ENCODE peak calls at places on chromosomes 3 and 15, in nine cellular contexts. One of them, this sample, is unnamed. For H3K9me3 and H3K4me1, the result is how much of the 10 kb centered on the place peaks cover.

GRCh38 chr3:184237772-184238171 is 8.4 kb downstream of the VWA5B2 start:
- DNase-seq in heart left ventricle: no peak
- DNase-seq in sigmoid colon: no peak
- DNase-seq in spleen: no peak
- DNase-seq in H1: no peak
- DNase-seq in K562: no peak
- DNase-seq in PC-9: no peak
- DNase-seq in hepatocyte: no peak
- DNase-seq in RWPE2: no peak
- DNase-seq in this sample: no peak

GRCh38 chr3:39189648-39190269 is 2.6 kb downstream of the XIRP1 start:
- DNase-seq in heart left ventricle: peak
- DNase-seq in sigmoid colon: peak
- DNase-seq in spleen: no peak
- DNase-seq in H1: no peak
- DNase-seq in K562: peak
- DNase-seq in PC-9: peak
- DNase-seq in hepatocyte: peak
- DNase-seq in RWPE2: no peak
- DNase-seq in this sample: peak

GRCh38 chr3:176799675-176800074 is 397.6 kb downstream of the TBL1XR1 start:
- DNase-seq in heart left ventricle: no peak
- DNase-seq in sigmoid colon: no peak
- DNase-seq in spleen: no peak
- DNase-seq in H1: no peak
- DNase-seq in K562: no peak
- DNase-seq in PC-9: peak
- DNase-seq in hepatocyte: no peak
- DNase-seq in RWPE2: no peak
- DNase-seq in this sample: no peak

GRCh38 chr3:74630602-74631001 is 16.1 kb upstream of the CNTN3 start:
- DNase-seq in heart left ventricle: no peak
- DNase-seq in sigmoid colon: no peak
- DNase-seq in spleen: no peak
- DNase-seq in H1: no peak
- DNase-seq in K562: no peak
- DNase-seq in PC-9: no peak
- DNase-seq in hepatocyte: peak
- DNase-seq in RWPE2: no peak
- DNase-seq in this sample: no peak

GRCh38 chr15:68609618-68610017 is 30.8 kb downstream of the CORO2B start:
- DNase-seq in heart left ventricle: peak
- DNase-seq in sigmoid colon: peak
- DNase-seq in spleen: no peak
- DNase-seq in H1: no peak
- DNase-seq in K562: no peak
- DNase-seq in PC-9: no peak
- DNase-seq in hepatocyte: no peak
- DNase-seq in RWPE2: no peak
- DNase-seq in this sample: no peak

GRCh38 chr3:179063945-179064560 is 7.6 kb downstream of the ZMAT3 start:
- DNase-seq in heart left ventricle: no peak
- DNase-seq in sigmoid colon: no peak
- DNase-seq in spleen: no peak
- DNase-seq in H1: no peak
- DNase-seq in K562: no peak
- DNase-seq in PC-9: no peak
- DNase-seq in hepatocyte: no peak
- DNase-seq in RWPE2: no peak
- DNase-seq in this sample: peak

GRCh38 chr3:23761440-23761896 is 44.3 kb upstream of the UBE2E1 start:
- DNase-seq in heart left ventricle: no peak
- DNase-seq in sigmoid colon: no peak
- DNase-seq in spleen: no peak
- DNase-seq in H1: no peak
- DNase-seq in K562: peak
- DNase-seq in PC-9: no peak
- DNase-seq in hepatocyte: peak
- DNase-seq in RWPE2: no peak
- DNase-seq in this sample: no peak

GRCh38 chr15:70063284-70063991 is 34.3 kb downstream of the TLE3 start:
- DNase-seq in heart left ventricle: no peak
- DNase-seq in sigmoid colon: no peak
- DNase-seq in spleen: peak
- DNase-seq in H1: no peak
- DNase-seq in K562: no peak
- DNase-seq in PC-9: no peak
- DNase-seq in hepatocyte: peak
- DNase-seq in RWPE2: no peak
- DNase-seq in this sample: no peak

GRCh38 chr15:101394056-101394630 is 95.4 kb downstream of the PCSK6 start:
- DNase-seq in heart left ventricle: no peak
- DNase-seq in sigmoid colon: no peak
- DNase-seq in spleen: no peak
- DNase-seq in H1: no peak
- DNase-seq in K562: no peak
- DNase-seq in PC-9: no peak
- DNase-seq in hepatocyte: no peak
- DNase-seq in RWPE2: no peak
- DNase-seq in this sample: no peak

GRCh38 chr3:56309465-56309864 is 158.8 kb downstream of the ERC2 start:
- DNase-seq in heart left ventricle: no peak
- DNase-seq in sigmoid colon: no peak
- DNase-seq in spleen: no peak
- DNase-seq in H1: no peak
- DNase-seq in K562: no peak
- DNase-seq in PC-9: no peak
- DNase-seq in hepatocyte: no peak
- DNase-seq in RWPE2: no peak
- DNase-seq in this sample: no peak

GRCh38 chr15:87500240-87500639 is 756.3 kb downstream of the NTRK3 start:
- DNase-seq in heart left ventricle: no peak
- DNase-seq in sigmoid colon: no peak
- DNase-seq in spleen: no peak
- DNase-seq in H1: no peak
- DNase-seq in K562: no peak
- DNase-seq in PC-9: no peak
- DNase-seq in hepatocyte: no peak
- DNase-seq in RWPE2: no peak
- DNase-seq in this sample: no peak

GRCh38 chr3:34292605-34293300 is 494.3 kb downstream of the PDCD6IP start:
- DNase-seq in heart left ventricle: no peak
- DNase-seq in sigmoid colon: no peak
- DNase-seq in spleen: no peak
- DNase-seq in H1: no peak
- DNase-seq in K562: no peak
- DNase-seq in PC-9: no peak
- DNase-seq in hepatocyte: no peak
- DNase-seq in RWPE2: no peak
- DNase-seq in this sample: no peak

GRCh38 chr3:197174927-197175326 is 123.5 kb downstream of the DLG1 start:
- DNase-seq in heart left ventricle: no peak
- DNase-seq in sigmoid colon: no peak
- DNase-seq in spleen: no peak
- DNase-seq in H1: no peak
- DNase-seq in K562: no peak
- DNase-seq in PC-9: no peak
- DNase-seq in hepatocyte: no peak
- DNase-seq in RWPE2: no peak
- DNase-seq in this sample: no peak

GRCh38 chr15:56608140-56608778 is 125.0 kb downstream of the ZNF280D start:
- DNase-seq in heart left ventricle: no peak
- DNase-seq in sigmoid colon: no peak
- DNase-seq in spleen: no peak
- DNase-seq in H1: no peak
- DNase-seq in K562: no peak
- DNase-seq in PC-9: no peak
- DNase-seq in hepatocyte: no peak
- DNase-seq in RWPE2: no peak
- DNase-seq in this sample: no peak

GRCh38 chr15:72782274-72782992 is 1.1 kb downstream of the ADPGK start:
- DNase-seq in heart left ventricle: no peak
- DNase-seq in sigmoid colon: no peak
- DNase-seq in spleen: no peak
- DNase-seq in H1: no peak
- DNase-seq in K562: peak
- DNase-seq in PC-9: no peak
- DNase-seq in hepatocyte: peak
- DNase-seq in RWPE2: no peak
- DNase-seq in this sample: no peak

GRCh38 chr3:32569540-32570425 is 875 bp downstream of the DYNC1LI1 start:
- DNase-seq in heart left ventricle: peak
- DNase-seq in sigmoid colon: peak
- DNase-seq in spleen: peak
- DNase-seq in H1: peak
- DNase-seq in K562: peak
- DNase-seq in PC-9: peak
- DNase-seq in hepatocyte: peak
- DNase-seq in RWPE2: peak
- DNase-seq in this sample: peak

GRCh38 chr3:134134240-134134639 is 104.5 kb upstream of the SLCO2A1 start:
- DNase-seq in heart left ventricle: no peak
- DNase-seq in sigmoid colon: no peak
- DNase-seq in spleen: no peak
- DNase-seq in H1: no peak
- DNase-seq in K562: no peak
- DNase-seq in PC-9: no peak
- DNase-seq in hepatocyte: peak
- DNase-seq in RWPE2: no peak
- DNase-seq in this sample: no peak

GRCh38 chr15:57432141-57432701 is 55.9 kb downstream of the CGNL1 start:
- DNase-seq in heart left ventricle: no peak
- DNase-seq in sigmoid colon: no peak
- DNase-seq in spleen: no peak
- DNase-seq in H1: peak
- DNase-seq in K562: no peak
- DNase-seq in PC-9: no peak
- DNase-seq in hepatocyte: no peak
- DNase-seq in RWPE2: no peak
- DNase-seq in this sample: no peak

GRCh38 chr3:46895204-46895660 is 17.7 kb downstream of the PTH1R start:
- DNase-seq in heart left ventricle: peak
- DNase-seq in sigmoid colon: peak
- DNase-seq in spleen: peak
- DNase-seq in H1: no peak
- DNase-seq in K562: peak
- DNase-seq in PC-9: no peak
- DNase-seq in hepatocyte: peak
- DNase-seq in RWPE2: no peak
- DNase-seq in this sample: peak

GRCh38 chr3:30518201-30518864 is 88.1 kb upstream of the TGFBR2 start:
- DNase-seq in heart left ventricle: peak
- DNase-seq in sigmoid colon: peak
- DNase-seq in spleen: no peak
- DNase-seq in H1: no peak
- DNase-seq in K562: no peak
- DNase-seq in PC-9: no peak
- DNase-seq in hepatocyte: peak
- DNase-seq in RWPE2: no peak
- DNase-seq in this sample: no peak

GRCh38 chr15:26838742-26839460 is 28.0 kb upstream of the GABRA5 start:
- DNase-seq in heart left ventricle: no peak
- DNase-seq in sigmoid colon: no peak
- DNase-seq in spleen: no peak
- DNase-seq in H1: peak
- DNase-seq in K562: peak
- DNase-seq in PC-9: no peak
- DNase-seq in hepatocyte: peak
- DNase-seq in RWPE2: no peak
- DNase-seq in this sample: peak

GRCh38 chr3:190721330-190721729 is 141.2 kb downstream of the GMNC start:
- DNase-seq in heart left ventricle: no peak
- DNase-seq in sigmoid colon: no peak
- DNase-seq in spleen: no peak
- DNase-seq in H1: no peak
- DNase-seq in K562: no peak
- DNase-seq in PC-9: no peak
- DNase-seq in hepatocyte: no peak
- DNase-seq in RWPE2: no peak
- DNase-seq in this sample: no peak

GRCh38 chr15:20280933-20281463 is 260.6 kb downstream of the GOLGA6L6 start:
- DNase-seq in heart left ventricle: no peak
- DNase-seq in sigmoid colon: no peak
- DNase-seq in spleen: peak
- DNase-seq in H1: no peak
- DNase-seq in K562: no peak
- DNase-seq in PC-9: peak
- DNase-seq in hepatocyte: no peak
- DNase-seq in RWPE2: no peak
- DNase-seq in this sample: no peak
- H3K9me3 ChIP-seq in heart left ventricle: under half
- H3K9me3 ChIP-seq in sigmoid colon: under half
- H3K9me3 ChIP-seq in spleen: under half
- H3K9me3 ChIP-seq in H1: half or more
- H3K9me3 ChIP-seq in K562: under half
- H3K9me3 ChIP-seq in PC-9: under half
- H3K9me3 ChIP-seq in hepatocyte: under half
- H3K9me3 ChIP-seq in RWPE2: under half
- H3K9me3 ChIP-seq in this sample: under half

GRCh38 chr3:129557737-129558037 is 14.7 kb downstream of the H1-8 start:
- DNase-seq in heart left ventricle: no peak
- DNase-seq in sigmoid colon: no peak
- DNase-seq in spleen: no peak
- DNase-seq in H1: no peak
- DNase-seq in K562: no peak
- DNase-seq in PC-9: no peak
- DNase-seq in hepatocyte: no peak
- DNase-seq in RWPE2: no peak
- DNase-seq in this sample: no peak
- H3K4me1 ChIP-seq in heart left ventricle: under half
- H3K4me1 ChIP-seq in sigmoid colon: half or more
- H3K4me1 ChIP-seq in spleen: under half
- H3K4me1 ChIP-seq in H1: under half
- H3K4me1 ChIP-seq in K562: half or more
- H3K4me1 ChIP-seq in PC-9: under half
- H3K4me1 ChIP-seq in hepatocyte: half or more
- H3K4me1 ChIP-seq in RWPE2: under half
- H3K4me1 ChIP-seq in this sample: half or more

DNA sequence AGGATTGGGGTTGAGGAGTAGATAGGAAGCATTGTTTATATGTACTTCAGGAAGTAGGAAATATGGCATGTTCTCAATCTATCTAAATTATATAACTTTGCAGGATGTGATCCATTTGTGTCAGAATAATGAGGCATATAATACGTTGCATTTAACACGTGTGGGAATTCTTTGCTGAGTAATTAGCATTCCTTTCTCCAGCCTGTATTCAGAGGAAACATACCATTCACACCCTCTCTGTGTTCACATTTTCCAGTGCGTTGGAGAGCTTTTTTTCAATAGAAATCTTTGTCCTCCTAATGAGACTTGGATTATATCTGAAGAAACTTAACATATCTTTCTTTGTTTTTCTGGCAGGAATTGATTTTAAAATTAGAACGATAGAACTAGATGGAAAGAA is 33.0 kb upstream of the APH1B start:
- DNase-seq in heart left ventricle: no peak
- DNase-seq in sigmoid colon: no peak
- DNase-seq in spleen: no peak
- DNase-seq in H1: no peak
- DNase-seq in K562: no peak
- DNase-seq in PC-9: no peak
- DNase-seq in hepatocyte: no peak
- DNase-seq in RWPE2: no peak
- DNase-seq in this sample: no peak
- H3K27ac ChIP-seq in heart left ventricle: peak
- H3K27ac ChIP-seq in sigmoid colon: peak
- H3K27ac ChIP-seq in spleen: peak
- H3K27ac ChIP-seq in H1: no peak
- H3K27ac ChIP-seq in K562: no peak
- H3K27ac ChIP-seq in PC-9: no peak
- H3K27ac ChIP-seq in hepatocyte: peak
- H3K27ac ChIP-seq in RWPE2: peak
- H3K27ac ChIP-seq in this sample: no peak

GRCh38 chr15:52790941-52791751 is 1.0 kb upstream of the ONECUT1 start:
- DNase-seq in heart left ventricle: no peak
- DNase-seq in sigmoid colon: no peak
- DNase-seq in spleen: peak
- DNase-seq in H1: no peak
- DNase-seq in K562: no peak
- DNase-seq in PC-9: no peak
- DNase-seq in hepatocyte: peak
- DNase-seq in RWPE2: no peak
- DNase-seq in this sample: no peak
- H3K9me3 ChIP-seq in heart left ventricle: under half
- H3K9me3 ChIP-seq in sigmoid colon: under half
- H3K9me3 ChIP-seq in spleen: under half
- H3K9me3 ChIP-seq in H1: under half
- H3K9me3 ChIP-seq in K562: under half
- H3K9me3 ChIP-seq in PC-9: under half
- H3K9me3 ChIP-seq in hepatocyte: under half
- H3K9me3 ChIP-seq in RWPE2: under half
- H3K9me3 ChIP-seq in this sample: under half

This sample was measured in SJSA1.